ENCODE peak calls at places on chromosomes 7 and 10, in five cellular contexts. M is foreskin keratinocyte, Q is uterus, W is SK-N-SH, S is coronary artery. K is an unnamed sample.

GRCh38 chr10:7277874-7278273 is 133.0 kb downstream of the SFMBT2 start:
- DNase-seq in S (no peak), M (no peak), W (no peak), Q (no peak), K (no peak)

GRCh38 chr10:26441491-26442214 is 3.5 kb downstream of the APBB1IP start:
- DNase-seq in M (no peak), Q (no peak), S (no peak), W (no peak), K (no peak)

GRCh38 chr7:139583826-139584553 is 60.5 kb downstream of the CLEC2L start:
- DNase-seq in Q (no peak), S (no peak), W (no peak), M (no peak), K (no peak)

GRCh38 chr10:111087331-111087756 is 10.5 kb downstream of the ADRA2A start:
- DNase-seq in M (no peak), S (peak; percentile 55), W (no peak), Q (no peak), K (no peak)

GRCh38 chr10:81546243-81546642 is 328.8 kb upstream of the NRG3 start:
- DNase-seq in M (no peak), S (no peak), Q (no peak), W (no peak), K (no peak)

GRCh38 chr7:23012186-23012585 is 1.7 kb downstream of the HYCC1 start:
- DNase-seq in W (no peak), S (no peak), M (peak; percentile 17), Q (no peak), K (no peak)

GRCh38 chr7:141698247-141699015 is 3.5 kb downstream of the DENND11 start:
- DNase-seq in M (no peak), Q (no peak), W (no peak), S (no peak), K (no peak)

GRCh38 chr7:514651-515598 is 4.7 kb downstream of the PDGFA start:
- DNase-seq in Q (peak; percentile 49), S (no peak), W (no peak), M (peak; percentile 74), K (no peak)

GRCh38 chr10:43229208-43230061 is 37.4 kb downstream of the RASGEF1A start:
- DNase-seq in Q (peak; percentile 5), W (peak; percentile 74), S (peak; percentile 59), M (no peak), K (no peak)

GRCh38 chr7:93185303-93186027 is 37.3 kb upstream of the SAMD9L start:
- DNase-seq in Q (no peak), W (no peak), S (no peak), M (peak; percentile 73), K (no peak)

GRCh38 chr7:4837041-4837813 is 24.6 kb downstream of the PAPOLB start:
- DNase-seq in Q (no peak), W (peak; percentile 89), S (peak; percentile 70), M (no peak), K (no peak)

GRCh38 chr10:62019013-62019684 is 117.7 kb downstream of the ARID5B start:
- DNase-seq in Q (peak; percentile 51), M (peak; percentile 90), W (no peak), S (no peak), K (peak; percentile 64)

GRCh38 chr10:22367471-22367870 is 22.2 kb downstream of the SPAG6 start:
- DNase-seq in W (no peak), S (no peak), Q (no peak), M (no peak), K (no peak)

GRCh38 chr7:139159900-139160675 is 50.6 kb upstream of the ZC3HAV1 start:
- DNase-seq in M (peak; percentile 12), S (no peak), W (no peak), Q (no peak), K (no peak)

GRCh38 chr10:28217848-28218247 is 85.0 kb downstream of the MPP7 start:
- DNase-seq in S (no peak), M (peak; percentile 80), Q (no peak), W (no peak), K (peak; percentile 37)
- H3K27ac ChIP-seq in S (no peak overlapping the region), M (no peak overlapping the region), Q (no peak overlapping the region), W (no peak overlapping the region), K (no peak overlapping the region)

DNA sequence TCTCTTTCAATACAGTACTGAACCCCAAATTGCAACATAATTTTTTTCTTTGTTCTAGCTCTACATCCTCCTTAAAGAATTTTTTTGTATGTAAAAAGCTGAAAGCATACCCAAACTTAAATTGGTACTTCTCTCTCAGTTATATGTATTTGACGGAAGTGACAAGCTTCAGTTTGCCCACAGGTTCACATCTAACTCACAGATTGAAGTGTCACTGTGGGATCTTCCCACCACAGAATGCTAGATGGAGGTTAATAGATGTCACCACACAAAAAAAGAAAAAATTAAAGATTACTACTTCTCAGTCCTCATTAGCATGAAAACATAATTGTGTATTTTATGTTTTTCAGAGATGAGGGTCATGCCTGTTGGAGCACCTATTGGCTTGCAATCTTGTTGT is 150.9 kb upstream of the GHITM start:
- DNase-seq in S (no peak), W (no peak), M (no peak), Q (no peak), K (no peak)
- H3K27ac ChIP-seq in S (no peak overlapping the region), W (no peak overlapping the region), M (no peak overlapping the region), Q (no peak overlapping the region), K (no peak overlapping the region)

DNA sequence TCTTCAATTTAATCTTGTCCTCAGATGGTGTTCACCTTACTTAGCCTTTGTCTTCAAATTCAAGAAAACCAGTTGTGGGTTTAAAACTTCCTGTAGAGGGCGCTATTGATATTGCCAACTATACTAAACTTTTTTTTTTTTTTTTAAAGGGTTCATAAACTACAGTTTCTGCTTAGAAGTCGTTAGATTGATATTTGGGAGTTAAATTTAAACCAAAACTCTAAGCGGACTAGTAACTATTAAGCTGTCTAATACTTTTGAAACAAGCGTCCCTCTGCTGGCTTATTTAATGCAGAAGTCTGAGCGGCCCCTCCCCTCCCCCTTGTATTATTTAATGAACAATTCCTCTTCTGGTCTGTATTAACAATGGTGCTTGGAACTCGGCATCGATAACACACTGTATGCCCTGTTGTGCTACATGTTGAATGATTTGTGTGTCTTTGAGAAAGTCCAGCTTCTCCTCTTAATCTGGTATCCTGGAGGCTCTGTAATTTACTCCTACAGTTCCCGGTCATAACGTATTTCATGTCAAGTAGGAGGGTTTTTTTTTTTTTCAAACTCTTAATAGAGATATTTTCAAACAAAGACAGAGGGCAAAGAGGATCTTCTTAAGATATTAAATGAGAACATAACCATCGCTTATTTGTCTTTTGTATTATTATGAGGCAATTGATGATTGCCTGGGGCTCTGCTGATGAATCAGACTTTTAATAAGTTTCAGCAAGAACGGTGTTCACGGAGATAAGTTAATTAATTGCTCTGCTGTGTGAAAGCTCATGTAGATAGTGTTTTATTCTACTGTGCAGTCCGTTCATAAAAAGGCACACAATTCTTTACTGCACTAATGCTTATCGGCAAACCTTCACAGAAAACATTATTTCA is 22.6 kb upstream of the CREB5 start:
- DNase-seq in W (peak; percentile 44), S (no peak), M (peak; percentile 59), Q (no peak), K (no peak)
- H3K27ac ChIP-seq in W (no peak overlapping the region), S (no peak overlapping the region), M (no peak overlapping the region), Q (peak overlapping the region; percentile 51), K (no peak overlapping the region)

DNA sequence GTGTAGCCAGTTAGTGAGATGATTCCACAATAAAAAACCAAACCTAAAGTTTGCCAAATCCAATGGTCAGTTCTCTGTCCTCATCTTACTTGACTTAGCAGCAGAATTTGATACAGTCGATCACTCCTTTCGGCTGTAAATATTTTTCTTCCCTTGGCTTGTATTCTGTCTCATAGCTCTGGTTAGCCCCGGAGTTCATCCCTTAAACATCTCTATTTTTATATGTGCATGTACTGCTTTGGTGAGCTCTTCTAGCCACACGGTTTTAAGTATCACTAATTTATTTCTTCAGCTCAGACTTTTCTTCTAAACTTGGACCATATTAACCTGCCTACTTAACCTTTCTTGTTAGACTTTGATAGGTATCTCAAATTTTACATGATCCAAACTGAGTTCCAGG is 17.8 kb upstream of the ASB15 start:
- DNase-seq in M (no peak), Q (no peak), W (no peak), S (no peak), K (no peak)
- H3K27ac ChIP-seq in M (no peak overlapping the region), Q (no peak overlapping the region), W (no peak overlapping the region), S (no peak overlapping the region), K (no peak overlapping the region)

GRCh38 chr10:52259428-52259812 is 54.7 kb upstream of the DKK1 start:
- DNase-seq in S (no peak), M (no peak), W (no peak), Q (no peak), K (no peak)
- H3K27ac ChIP-seq in S (no peak overlapping the region), M (no peak overlapping the region), W (no peak overlapping the region), Q (no peak overlapping the region), K (no peak overlapping the region)

DNA sequence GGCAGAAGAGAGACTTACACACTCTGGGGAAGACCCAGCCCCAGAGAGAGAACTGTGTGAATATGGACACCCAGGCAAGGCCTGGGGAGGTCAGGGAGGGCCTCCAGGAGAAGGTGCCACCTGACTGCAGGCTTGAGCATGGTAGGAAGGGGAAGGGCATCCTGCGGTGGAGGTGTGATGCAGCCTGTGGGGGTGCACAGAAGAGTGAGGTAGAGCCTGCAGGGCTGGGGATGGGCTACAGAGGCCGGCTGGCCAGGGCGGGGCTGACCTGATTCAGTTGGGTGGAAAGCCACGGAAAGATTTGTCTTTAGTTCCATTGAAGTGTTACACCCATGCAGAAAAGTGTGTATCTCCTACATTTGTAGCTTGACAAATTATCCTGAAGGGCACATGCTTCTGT is 47.6 kb downstream of the ZMIZ1 start:
- DNase-seq in W (no peak), M (no peak), Q (no peak), S (no peak), K (no peak)
- H3K27ac ChIP-seq in W (no peak overlapping the region), M (no peak overlapping the region), Q (peak overlapping the region; percentile 78), S (no peak overlapping the region), K (no peak overlapping the region)

GRCh38 chr10:99396471-99396870 is 34.0 kb downstream of the GOT1 start:
- DNase-seq in Q (no peak), W (no peak), S (no peak), M (no peak), K (no peak)

GRCh38 chr10:99394761-99395386 is 35.5 kb downstream of the GOT1 start:
- DNase-seq in Q (no peak), M (peak; percentile 75), W (no peak), S (no peak), K (no peak)

GRCh38 chr10:99393683-99394082 is 36.7 kb downstream of the GOT1 start:
- DNase-seq in W (no peak), S (no peak), M (no peak), Q (no peak), K (no peak)

GRCh38 chr10:99394256-99394655 is 36.2 kb downstream of the GOT1 start:
- DNase-seq in Q (no peak), S (no peak), M (peak; percentile 87), W (no peak), K (no peak)

GRCh38 chr10:99395750-99396445 is 34.5 kb downstream of the GOT1 start:
- DNase-seq in M (peak; percentile 91), W (no peak), Q (no peak), S (no peak), K (peak; percentile 55)
- H3K27ac ChIP-seq in M (no peak overlapping the region), W (peak overlapping the region; percentile 77), Q (no peak overlapping the region), S (no peak overlapping the region), K (peak overlapping the region; percentile 84)